ENCODE peak calls at places on chromosomes 4 and X, in seven cellular contexts. One of them, this sample, is unnamed.

GRCh38 chr4:53321151-53321987 is 44.5 kb downstream of the SCFD2 start:
- DNase-seq in NCI-H2171: no peak
- DNase-seq in activated CD8-positive, alpha-beta T cell treated with anti-CD3 and anti-CD28 coated beads, Interleukin-2, amount 10 ng/mL, durations not matched to agents 7 days and 5 days: no peak
- DNase-seq in AG09309: peak; percentile 94
- DNase-seq in retinal pigment epithelial cell: peak; percentile 77
- DNase-seq in RCC 7860: peak; percentile 56
- DNase-seq in epithelial cell of esophagus: peak; percentile 64
- DNase-seq in this sample: peak; percentile 23

GRCh38 chr4:76736434-76736833 is 161.5 kb downstream of the SOWAHB start:
- DNase-seq in activated CD8-positive, alpha-beta T cell treated with anti-CD3 and anti-CD28 coated beads, Interleukin-2, amount 10 ng/mL, durations not matched to agents 7 days and 5 days: no peak
- DNase-seq in NCI-H2171: no peak
- DNase-seq in RCC 7860: no peak
- DNase-seq in epithelial cell of esophagus: no peak
- DNase-seq in AG09309: no peak
- DNase-seq in retinal pigment epithelial cell: no peak
- DNase-seq in this sample: no peak

GRCh38 chr4:168569066-168569908 is 72.4 kb downstream of the PALLD start:
- DNase-seq in AG09309: no peak
- DNase-seq in epithelial cell of esophagus: peak; percentile 80
- DNase-seq in RCC 7860: no peak
- DNase-seq in retinal pigment epithelial cell: no peak
- DNase-seq in activated CD8-positive, alpha-beta T cell treated with anti-CD3 and anti-CD28 coated beads, Interleukin-2, amount 10 ng/mL, durations not matched to agents 7 days and 5 days: no peak
- DNase-seq in NCI-H2171: peak; percentile 74
- DNase-seq in this sample: no peak

GRCh38 chrX:122135070-122135469 is 1049.0 kb upstream of the GRIA3 start:
- DNase-seq in retinal pigment epithelial cell: no peak
- DNase-seq in activated CD8-positive, alpha-beta T cell treated with anti-CD3 and anti-CD28 coated beads, Interleukin-2, amount 10 ng/mL, durations not matched to agents 7 days and 5 days: no peak
- DNase-seq in RCC 7860: no peak
- DNase-seq in NCI-H2171: no peak
- DNase-seq in AG09309: no peak
- DNase-seq in epithelial cell of esophagus: no peak
- DNase-seq in this sample: no peak

GRCh38 chr4:185504098-185505047 is 30.9 kb downstream of the PDLIM3 start:
- DNase-seq in epithelial cell of esophagus: no peak
- DNase-seq in RCC 7860: peak; percentile 13
- DNase-seq in AG09309: no peak
- DNase-seq in activated CD8-positive, alpha-beta T cell treated with anti-CD3 and anti-CD28 coated beads, Interleukin-2, amount 10 ng/mL, durations not matched to agents 7 days and 5 days: no peak
- DNase-seq in NCI-H2171: no peak
- DNase-seq in retinal pigment epithelial cell: no peak
- DNase-seq in this sample: peak; percentile 69

GRCh38 chr4:140048419-140049022 is 105.5 kb downstream of the MAML3 start:
- DNase-seq in AG09309: no peak
- DNase-seq in NCI-H2171: no peak
- DNase-seq in retinal pigment epithelial cell: no peak
- DNase-seq in RCC 7860: no peak
- DNase-seq in activated CD8-positive, alpha-beta T cell treated with anti-CD3 and anti-CD28 coated beads, Interleukin-2, amount 10 ng/mL, durations not matched to agents 7 days and 5 days: no peak
- DNase-seq in epithelial cell of esophagus: no peak
- DNase-seq in this sample: no peak

GRCh38 chr4:113094802-113095201 is 45.3 kb downstream of the ANK2 start:
- DNase-seq in AG09309: no peak
- DNase-seq in retinal pigment epithelial cell: no peak
- DNase-seq in NCI-H2171: peak; percentile 3
- DNase-seq in epithelial cell of esophagus: peak; percentile 29
- DNase-seq in activated CD8-positive, alpha-beta T cell treated with anti-CD3 and anti-CD28 coated beads, Interleukin-2, amount 10 ng/mL, durations not matched to agents 7 days and 5 days: no peak
- DNase-seq in RCC 7860: no peak
- DNase-seq in this sample: no peak

GRCh38 chr4:5783486-5783885 is 72.5 kb downstream of the EVC start:
- DNase-seq in NCI-H2171: no peak
- DNase-seq in epithelial cell of esophagus: no peak
- DNase-seq in retinal pigment epithelial cell: no peak
- DNase-seq in AG09309: no peak
- DNase-seq in RCC 7860: no peak
- DNase-seq in activated CD8-positive, alpha-beta T cell treated with anti-CD3 and anti-CD28 coated beads, Interleukin-2, amount 10 ng/mL, durations not matched to agents 7 days and 5 days: no peak
- DNase-seq in this sample: no peak

GRCh38 chrX:29225670-29226069 is 638.4 kb downstream of the IL1RAPL1 start:
- DNase-seq in activated CD8-positive, alpha-beta T cell treated with anti-CD3 and anti-CD28 coated beads, Interleukin-2, amount 10 ng/mL, durations not matched to agents 7 days and 5 days: no peak
- DNase-seq in epithelial cell of esophagus: no peak
- DNase-seq in RCC 7860: peak; percentile 7
- DNase-seq in NCI-H2171: no peak
- DNase-seq in retinal pigment epithelial cell: no peak
- DNase-seq in AG09309: no peak
- DNase-seq in this sample: no peak

GRCh38 chr4:53494851-53495250 is 96.4 kb downstream of the LNX1 start:
- DNase-seq in AG09309: peak; percentile 72
- DNase-seq in activated CD8-positive, alpha-beta T cell treated with anti-CD3 and anti-CD28 coated beads, Interleukin-2, amount 10 ng/mL, durations not matched to agents 7 days and 5 days: no peak
- DNase-seq in retinal pigment epithelial cell: no peak
- DNase-seq in NCI-H2171: no peak
- DNase-seq in RCC 7860: no peak
- DNase-seq in epithelial cell of esophagus: no peak
- DNase-seq in this sample: no peak

GRCh38 chr4:54277691-54278090 is 48.6 kb downstream of the PDGFRA start:
- DNase-seq in activated CD8-positive, alpha-beta T cell treated with anti-CD3 and anti-CD28 coated beads, Interleukin-2, amount 10 ng/mL, durations not matched to agents 7 days and 5 days: no peak
- DNase-seq in epithelial cell of esophagus: peak; percentile 87
- DNase-seq in AG09309: peak; percentile 49
- DNase-seq in RCC 7860: no peak
- DNase-seq in retinal pigment epithelial cell: peak; percentile 53
- DNase-seq in NCI-H2171: no peak
- DNase-seq in this sample: peak; percentile 29

GRCh38 chr4:25859429-25860148 is 3.2 kb downstream of the SEL1L3 start:
- DNase-seq in RCC 7860: no peak
- DNase-seq in retinal pigment epithelial cell: no peak
- DNase-seq in NCI-H2171: no peak
- DNase-seq in activated CD8-positive, alpha-beta T cell treated with anti-CD3 and anti-CD28 coated beads, Interleukin-2, amount 10 ng/mL, durations not matched to agents 7 days and 5 days: peak; percentile 70
- DNase-seq in AG09309: no peak
- DNase-seq in epithelial cell of esophagus: no peak
- DNase-seq in this sample: no peak

GRCh38 chr4:143183513-143184216 is 1.1 kb upstream of the USP38 start:
- DNase-seq in retinal pigment epithelial cell: no peak
- DNase-seq in activated CD8-positive, alpha-beta T cell treated with anti-CD3 and anti-CD28 coated beads, Interleukin-2, amount 10 ng/mL, durations not matched to agents 7 days and 5 days: no peak
- DNase-seq in RCC 7860: no peak
- DNase-seq in NCI-H2171: no peak
- DNase-seq in AG09309: no peak
- DNase-seq in epithelial cell of esophagus: no peak
- DNase-seq in this sample: no peak

GRCh38 chr4:113745724-113746123 is 15.8 kb downstream of the CAMK2D start:
- DNase-seq in AG09309: no peak
- DNase-seq in epithelial cell of esophagus: no peak
- DNase-seq in retinal pigment epithelial cell: no peak
- DNase-seq in RCC 7860: no peak
- DNase-seq in NCI-H2171: no peak
- DNase-seq in activated CD8-positive, alpha-beta T cell treated with anti-CD3 and anti-CD28 coated beads, Interleukin-2, amount 10 ng/mL, durations not matched to agents 7 days and 5 days: no peak
- DNase-seq in this sample: no peak

GRCh38 chr4:76897522-76898384 is at the start of gene SOWAHB:
- DNase-seq in NCI-H2171: no peak
- DNase-seq in AG09309: no peak
- DNase-seq in RCC 7860: no peak
- DNase-seq in epithelial cell of esophagus: peak; percentile 88
- DNase-seq in activated CD8-positive, alpha-beta T cell treated with anti-CD3 and anti-CD28 coated beads, Interleukin-2, amount 10 ng/mL, durations not matched to agents 7 days and 5 days: peak; percentile 35
- DNase-seq in retinal pigment epithelial cell: no peak
- DNase-seq in this sample: peak; percentile 14

GRCh38 chr4:70945046-70945445 is 42.9 kb downstream of the MOB1B start:
- DNase-seq in activated CD8-positive, alpha-beta T cell treated with anti-CD3 and anti-CD28 coated beads, Interleukin-2, amount 10 ng/mL, durations not matched to agents 7 days and 5 days: no peak
- DNase-seq in NCI-H2171: no peak
- DNase-seq in AG09309: no peak
- DNase-seq in epithelial cell of esophagus: no peak
- DNase-seq in retinal pigment epithelial cell: no peak
- DNase-seq in RCC 7860: no peak
- DNase-seq in this sample: no peak

GRCh38 chrX:25523574-25523973 is 507.8 kb upstream of the ARX start:
- DNase-seq in activated CD8-positive, alpha-beta T cell treated with anti-CD3 and anti-CD28 coated beads, Interleukin-2, amount 10 ng/mL, durations not matched to agents 7 days and 5 days: no peak
- DNase-seq in epithelial cell of esophagus: peak; percentile 24
- DNase-seq in NCI-H2171: no peak
- DNase-seq in retinal pigment epithelial cell: no peak
- DNase-seq in AG09309: no peak
- DNase-seq in RCC 7860: no peak
- DNase-seq in this sample: peak; percentile 12

GRCh38 chr4:156763511-156763910 is 208.1 kb downstream of the PDGFC start:
- DNase-seq in NCI-H2171: peak; percentile 54
- DNase-seq in RCC 7860: no peak
- DNase-seq in epithelial cell of esophagus: no peak
- DNase-seq in activated CD8-positive, alpha-beta T cell treated with anti-CD3 and anti-CD28 coated beads, Interleukin-2, amount 10 ng/mL, durations not matched to agents 7 days and 5 days: no peak
- DNase-seq in AG09309: no peak
- DNase-seq in retinal pigment epithelial cell: no peak
- DNase-seq in this sample: no peak

GRCh38 chr4:99207911-99208718 is 10.9 kb downstream of the ADH6 start:
- DNase-seq in activated CD8-positive, alpha-beta T cell treated with anti-CD3 and anti-CD28 coated beads, Interleukin-2, amount 10 ng/mL, durations not matched to agents 7 days and 5 days: no peak
- DNase-seq in AG09309: no peak
- DNase-seq in retinal pigment epithelial cell: no peak
- DNase-seq in RCC 7860: no peak
- DNase-seq in NCI-H2171: no peak
- DNase-seq in epithelial cell of esophagus: no peak
- DNase-seq in this sample: no peak

GRCh38 chr4:185020863-185021761 is 2.8 kb downstream of the HELT start:
- DNase-seq in retinal pigment epithelial cell: no peak
- DNase-seq in AG09309: no peak
- DNase-seq in RCC 7860: no peak
- DNase-seq in activated CD8-positive, alpha-beta T cell treated with anti-CD3 and anti-CD28 coated beads, Interleukin-2, amount 10 ng/mL, durations not matched to agents 7 days and 5 days: no peak
- DNase-seq in epithelial cell of esophagus: no peak
- DNase-seq in NCI-H2171: no peak
- DNase-seq in this sample: no peak

GRCh38 chr4:101398807-101399206 is 51.5 kb upstream of the PPP3CA start:
- DNase-seq in retinal pigment epithelial cell: no peak
- DNase-seq in AG09309: no peak
- DNase-seq in epithelial cell of esophagus: no peak
- DNase-seq in activated CD8-positive, alpha-beta T cell treated with anti-CD3 and anti-CD28 coated beads, Interleukin-2, amount 10 ng/mL, durations not matched to agents 7 days and 5 days: no peak
- DNase-seq in NCI-H2171: no peak
- DNase-seq in RCC 7860: no peak
- DNase-seq in this sample: no peak

GRCh38 chrX:11944486-11944885 is 186.4 kb downstream of the MSL3 start:
- DNase-seq in RCC 7860: peak; percentile 6
- DNase-seq in activated CD8-positive, alpha-beta T cell treated with anti-CD3 and anti-CD28 coated beads, Interleukin-2, amount 10 ng/mL, durations not matched to agents 7 days and 5 days: no peak
- DNase-seq in AG09309: no peak
- DNase-seq in retinal pigment epithelial cell: peak; percentile 14
- DNase-seq in NCI-H2171: no peak
- DNase-seq in epithelial cell of esophagus: peak; percentile 38
- DNase-seq in this sample: peak; percentile 18

GRCh38 chrX:122583526-122583925 is 600.6 kb upstream of the GRIA3 start:
- DNase-seq in activated CD8-positive, alpha-beta T cell treated with anti-CD3 and anti-CD28 coated beads, Interleukin-2, amount 10 ng/mL, durations not matched to agents 7 days and 5 days: no peak
- DNase-seq in AG09309: no peak
- DNase-seq in RCC 7860: no peak
- DNase-seq in retinal pigment epithelial cell: no peak
- DNase-seq in NCI-H2171: no peak
- DNase-seq in epithelial cell of esophagus: peak; percentile 53
- DNase-seq in this sample: no peak

GRCh38 chr4:5933996-5934831 is 41.3 kb upstream of the CRMP1 start:
- DNase-seq in NCI-H2171: no peak
- DNase-seq in epithelial cell of esophagus: no peak
- DNase-seq in activated CD8-positive, alpha-beta T cell treated with anti-CD3 and anti-CD28 coated beads, Interleukin-2, amount 10 ng/mL, durations not matched to agents 7 days and 5 days: no peak
- DNase-seq in retinal pigment epithelial cell: no peak
- DNase-seq in AG09309: no peak
- DNase-seq in RCC 7860: no peak
- DNase-seq in this sample: no peak

GRCh38 chr4:141645611-141646340 is 9.4 kb downstream of the IL15 start:
- DNase-seq in activated CD8-positive, alpha-beta T cell treated with anti-CD3 and anti-CD28 coated beads, Interleukin-2, amount 10 ng/mL, durations not matched to agents 7 days and 5 days: no peak
- DNase-seq in NCI-H2171: no peak
- DNase-seq in RCC 7860: peak; percentile 97
- DNase-seq in AG09309: peak; percentile 57
- DNase-seq in epithelial cell of esophagus: peak; percentile 78
- DNase-seq in retinal pigment epithelial cell: peak; percentile 39
- DNase-seq in this sample: peak; percentile 87

GRCh38 chr4:184420402-184420801 is 53.9 kb downstream of the IRF2 start:
- DNase-seq in RCC 7860: no peak
- DNase-seq in activated CD8-positive, alpha-beta T cell treated with anti-CD3 and anti-CD28 coated beads, Interleukin-2, amount 10 ng/mL, durations not matched to agents 7 days and 5 days: no peak
- DNase-seq in retinal pigment epithelial cell: no peak
- DNase-seq in NCI-H2171: no peak
- DNase-seq in epithelial cell of esophagus: no peak
- DNase-seq in AG09309: no peak
- DNase-seq in this sample: no peak

GRCh38 chr4:140116442-140117104 is 37.4 kb downstream of the MAML3 start:
- DNase-seq in RCC 7860: peak; percentile 21
- DNase-seq in NCI-H2171: no peak
- DNase-seq in epithelial cell of esophagus: peak; percentile 70
- DNase-seq in activated CD8-positive, alpha-beta T cell treated with anti-CD3 and anti-CD28 coated beads, Interleukin-2, amount 10 ng/mL, durations not matched to agents 7 days and 5 days: peak; percentile 74
- DNase-seq in retinal pigment epithelial cell: no peak
- DNase-seq in AG09309: no peak
- DNase-seq in this sample: no peak

GRCh38 chr4:127648061-127648460 is 15.3 kb downstream of the INTU start:
- DNase-seq in NCI-H2171: no peak
- DNase-seq in AG09309: no peak
- DNase-seq in activated CD8-positive, alpha-beta T cell treated with anti-CD3 and anti-CD28 coated beads, Interleukin-2, amount 10 ng/mL, durations not matched to agents 7 days and 5 days: no peak
- DNase-seq in RCC 7860: no peak
- DNase-seq in epithelial cell of esophagus: no peak
- DNase-seq in retinal pigment epithelial cell: no peak
- DNase-seq in this sample: no peak

GRCh38 chr4:138919094-138919936 is 96.3 kb upstream of the NOCT start:
- DNase-seq in NCI-H2171: peak; percentile 40
- DNase-seq in epithelial cell of esophagus: peak; percentile 87
- DNase-seq in RCC 7860: peak; percentile 53
- DNase-seq in AG09309: peak; percentile 28
- DNase-seq in activated CD8-positive, alpha-beta T cell treated with anti-CD3 and anti-CD28 coated beads, Interleukin-2, amount 10 ng/mL, durations not matched to agents 7 days and 5 days: peak; percentile 68
- DNase-seq in retinal pigment epithelial cell: no peak
- DNase-seq in this sample: peak; percentile 28

GRCh38 chr4:71765349-71765748 is 18.5 kb downstream of the GC start:
- DNase-seq in epithelial cell of esophagus: no peak
- DNase-seq in AG09309: peak; percentile 24
- DNase-seq in activated CD8-positive, alpha-beta T cell treated with anti-CD3 and anti-CD28 coated beads, Interleukin-2, amount 10 ng/mL, durations not matched to agents 7 days and 5 days: no peak
- DNase-seq in NCI-H2171: no peak
- DNase-seq in retinal pigment epithelial cell: peak; percentile 0
- DNase-seq in RCC 7860: peak; percentile 32
- DNase-seq in this sample: peak; percentile 78

GRCh38 chr4:87506974-87507701 is 22.0 kb downstream of the SPARCL1 start:
- DNase-seq in epithelial cell of esophagus: peak; percentile 62
- DNase-seq in AG09309: peak; percentile 69
- DNase-seq in retinal pigment epithelial cell: peak; percentile 94
- DNase-seq in activated CD8-positive, alpha-beta T cell treated with anti-CD3 and anti-CD28 coated beads, Interleukin-2, amount 10 ng/mL, durations not matched to agents 7 days and 5 days: no peak
- DNase-seq in RCC 7860: no peak
- DNase-seq in NCI-H2171: no peak
- DNase-seq in this sample: no peak

GRCh38 chr4:144289687-144290433 is 149.3 kb upstream of the GYPA start:
- DNase-seq in AG09309: no peak
- DNase-seq in activated CD8-positive, alpha-beta T cell treated with anti-CD3 and anti-CD28 coated beads, Interleukin-2, amount 10 ng/mL, durations not matched to agents 7 days and 5 days: no peak
- DNase-seq in NCI-H2171: no peak
- DNase-seq in retinal pigment epithelial cell: peak; percentile 59
- DNase-seq in RCC 7860: no peak
- DNase-seq in epithelial cell of esophagus: no peak
- DNase-seq in this sample: no peak

GRCh38 chr4:41913509-41913908 is 21.7 kb upstream of the TMEM33 start:
- DNase-seq in retinal pigment epithelial cell: no peak
- DNase-seq in epithelial cell of esophagus: no peak
- DNase-seq in NCI-H2171: no peak
- DNase-seq in activated CD8-positive, alpha-beta T cell treated with anti-CD3 and anti-CD28 coated beads, Interleukin-2, amount 10 ng/mL, durations not matched to agents 7 days and 5 days: no peak
- DNase-seq in RCC 7860: no peak
- DNase-seq in AG09309: no peak
- DNase-seq in this sample: no peak

GRCh38 chr4:85919488-85919887 is 440.4 kb downstream of the MAPK10 start:
- DNase-seq in AG09309: no peak
- DNase-seq in activated CD8-positive, alpha-beta T cell treated with anti-CD3 and anti-CD28 coated beads, Interleukin-2, amount 10 ng/mL, durations not matched to agents 7 days and 5 days: no peak
- DNase-seq in retinal pigment epithelial cell: no peak
- DNase-seq in RCC 7860: no peak
- DNase-seq in epithelial cell of esophagus: no peak
- DNase-seq in NCI-H2171: no peak
- DNase-seq in this sample: no peak

This sample was measured in kidney epithelial cell.